ENCODE peak calls at places on chromosomes 13 and 19, in seven cellular contexts. V, A, C, O, T, Q and I are unnamed samples.
A peak's percentile ranks its signal among the peaks of the same experiment; 100 is the strongest.

GRCh38 chr19:7690779-7691258 is 10.2 kb downstream of the TRAPPC5 start:
- DNase-seq in T (no peak), Q (no peak), O (no peak), C (no peak), A (no peak), V (no peak), I (no peak)

GRCh38 chr13:112056284-112056727 is 10.6 kb upstream of the SOX1 start:
- DNase-seq in Q (no peak), A (no peak), O (no peak), V (no peak), T (no peak), C (no peak), I (no peak)

GRCh38 chr19:9931629-9932028 is 4.7 kb downstream of the OLFM2 start:
- DNase-seq in V (no peak), Q (no peak), O (no peak), C (no peak), A (no peak), T (no peak), I (no peak)

GRCh38 chr13:76921516-76921915 is 26.8 kb upstream of the ACOD1 start:
- DNase-seq in V (no peak), O (peak; percentile 94), A (no peak), C (no peak), Q (peak; percentile 73), T (no peak), I (no peak)

GRCh38 chr19:6066661-6067646 is 43.3 kb downstream of the RFX2 start:
- DNase-seq in C (peak; percentile 96), Q (peak; percentile 92), T (peak; percentile 91), O (peak; percentile 95), A (peak; percentile 97), V (peak; percentile 94), I (peak; percentile 69)

GRCh38 chr13:33931397-33931987 is 113.5 kb downstream of the RFC3 start:
- DNase-seq in V (no peak), Q (peak; percentile 75), A (no peak), C (no peak), T (no peak), O (peak; percentile 76), I (no peak)

GRCh38 chr19:11137542-11138384 is 17.8 kb downstream of the SPC24 start:
- DNase-seq in T (peak; percentile 89), C (peak; percentile 87), A (peak; percentile 88), Q (peak; percentile 99), V (peak; percentile 91), O (peak; percentile 95), I (no peak)

GRCh38 chr19:38557205-38557799 is 60.5 kb downstream of the MAP4K1 start:
- DNase-seq in O (no peak), T (peak; percentile 58), V (no peak), C (no peak), A (no peak), Q (peak; percentile 27), I (no peak)

GRCh38 chr19:18204394-18205179 is 745 bp upstream of the RAB3A start:
- DNase-seq in T (no peak), C (peak; percentile 67), O (no peak), Q (no peak), A (no peak), V (peak; percentile 79), I (no peak)

GRCh38 chr13:113092776-113093579 is 12.6 kb upstream of the F7 start:
- DNase-seq in Q (no peak), O (no peak), T (peak; percentile 58), A (no peak), V (no peak), C (no peak), I (no peak)

GRCh38 chr19:33394006-33394722 is 20.7 kb downstream of the CEBPG start:
- DNase-seq in V (peak; percentile 78), T (peak; percentile 73), O (peak; percentile 86), Q (peak; percentile 14), A (peak; percentile 27), C (peak; percentile 87), I (peak; percentile 29)

GRCh38 chr13:95784161-95784880 is 107.4 kb downstream of the DNAJC3 start:
- DNase-seq in C (no peak), V (no peak), A (no peak), T (no peak), Q (peak; percentile 62), O (peak; percentile 88), I (peak; percentile 36)

GRCh38 chr19:12660980-12661379 is 5.6 kb downstream of the MAN2B1 start:
- DNase-seq in T (no peak), O (no peak), V (no peak), C (no peak), Q (no peak), A (no peak), I (no peak)

GRCh38 chr19:41136636-41137035 is 22.4 kb downstream of the CYP2F1 start:
- DNase-seq in Q (no peak), A (no peak), O (no peak), T (no peak), V (no peak), C (no peak), I (no peak)

GRCh38 chr19:18286973-18287635 is 5.7 kb upstream of the JUND start:
- DNase-seq in V (no peak), A (no peak), Q (no peak), O (no peak), C (no peak), T (no peak), I (no peak)

GRCh38 chr13:26502826-26503225 is 54.7 kb upstream of the WASF3 start:
- DNase-seq in A (no peak), Q (peak; percentile 10), T (no peak), O (peak; percentile 88), V (no peak), C (peak; percentile 75), I (no peak)

GRCh38 chr19:39448271-39448670 is 2.9 kb downstream of the SUPT5H start:
- DNase-seq in C (no peak), T (no peak), A (no peak), Q (peak; percentile 75), V (no peak), O (no peak), I (no peak)

GRCh38 chr19:17235618-17236413 is 9.8 kb downstream of the OCEL1 start:
- DNase-seq in O (peak; percentile 65), A (peak; percentile 75), V (peak; percentile 72), C (peak; percentile 60), Q (no peak), T (peak; percentile 91), I (no peak)

GRCh38 chr19:15841875-15842569 is 26.6 kb upstream of the OR10H1 start:
- DNase-seq in T (no peak), V (no peak), Q (no peak), O (no peak), C (no peak), A (no peak), I (no peak)

GRCh38 chr19:16945762-16946465 is 57.1 kb downstream of the F2RL3 start:
- DNase-seq in V (no peak), C (no peak), O (no peak), Q (no peak), T (no peak), A (no peak), I (no peak)

GRCh38 chr13:94309997-94310842 is 169.3 kb downstream of the DCT start:
- DNase-seq in Q (peak; percentile 79), V (no peak), C (no peak), O (peak; percentile 96), A (no peak), T (no peak), I (peak; percentile 66)

GRCh38 chr13:113548778-113549621 is 35.6 kb upstream of the TFDP1 start:
- DNase-seq in O (peak; percentile 23), A (no peak), T (peak; percentile 30), Q (no peak), C (no peak), V (peak; percentile 44), I (no peak)

GRCh38 chr13:46211116-46211515 is 612 bp upstream of the LRRC63 start:
- DNase-seq in Q (peak; percentile 8), C (no peak), O (peak; percentile 5), V (no peak), T (no peak), A (no peak), I (no peak)

GRCh38 chr13:109346060-109346459 is 440.3 kb downstream of the IRS2 start:
- DNase-seq in Q (no peak), T (no peak), V (no peak), A (no peak), C (no peak), O (no peak), I (no peak)

GRCh38 chr13:77810430-77810829 is 108.2 kb downstream of the EDNRB start:
- DNase-seq in A (no peak), Q (peak; percentile 53), C (no peak), T (no peak), V (no peak), O (peak; percentile 65), I (no peak)

DNA sequence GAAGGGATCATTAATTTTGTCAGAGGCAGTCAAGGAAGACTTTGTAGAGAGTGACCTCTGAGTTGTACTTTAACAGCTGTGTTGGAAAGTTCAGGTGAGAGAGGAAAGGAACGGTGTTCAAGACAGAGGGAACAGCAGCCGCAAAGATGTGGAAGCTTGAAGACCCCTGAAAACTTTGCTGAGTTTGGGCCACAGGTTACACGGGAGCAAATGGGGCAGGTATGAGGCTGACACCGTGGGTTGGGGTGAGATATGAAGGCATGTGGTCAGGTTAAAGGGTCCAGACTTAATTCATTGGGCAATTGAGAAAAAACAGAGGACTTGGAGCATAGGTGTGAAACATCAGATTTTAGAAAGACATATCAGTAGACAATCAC is 72.0 kb upstream of the SERP2 start:
- DNase-seq in Q (no peak), A (no peak), T (no peak), O (no peak), V (no peak), C (no peak), I (no peak)
- TF ChIP-seq CTCF in Q (no peak), A (no peak), T (no peak), O (no peak), V (no peak), C (no peak), I (no peak)

DNA sequence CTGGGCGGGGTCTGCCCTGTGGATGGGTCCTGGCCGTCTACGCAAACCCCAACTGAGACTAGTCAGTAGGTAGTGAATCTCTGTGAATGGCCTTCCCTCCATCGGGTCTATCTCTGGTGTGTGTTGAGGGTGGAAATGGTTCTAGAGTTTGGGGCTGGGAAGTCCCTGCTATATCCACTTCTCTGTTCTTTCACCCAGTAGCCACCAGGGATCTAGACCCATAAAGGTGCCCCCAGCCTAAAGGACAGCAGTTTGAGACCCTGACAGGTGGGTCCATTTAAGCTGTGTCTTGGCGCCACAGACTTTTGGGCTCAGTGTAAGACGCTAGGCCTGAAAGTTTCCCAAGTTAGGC is 57.7 kb downstream of the ZNF568 start:
- DNase-seq in O (no peak), V (no peak), A (no peak), T (no peak), C (no peak), Q (no peak), I (no peak)
- H3K4me3 ChIP-seq in O (peak overlapping the region; percentile 68), V (peak overlapping the region; percentile 71), A (no peak overlapping the region), T (peak overlapping the region; percentile 82), C (peak overlapping the region; percentile 76), Q (no peak overlapping the region), I (peak overlapping the region; percentile 82)

GRCh38 chr13:100254002-100254401 is 165.1 kb downstream of the PCCA start:
- DNase-seq in A (no peak), V (no peak), O (peak; percentile 12), T (no peak), C (no peak), Q (no peak), I (no peak)
- TF ChIP-seq CTCF in A (no peak), V (no peak), O (no peak), T (no peak), C (no peak), Q (no peak), I (no peak)

GRCh38 chr19:50202962-50203280 is 501 bp upstream of the MYH14 start:
- DNase-seq in Q (no peak), A (no peak), V (no peak), O (no peak), T (no peak), C (no peak), I (no peak)
- H3K4me3 ChIP-seq in Q (peak overlapping the region; percentile 77), A (no peak overlapping the region), V (no peak overlapping the region), O (no peak overlapping the region), T (peak overlapping the region; percentile 62), C (peak overlapping the region; percentile 52), I (no peak overlapping the region)